ENCODE peak calls at places on chromosomes 12 and 14, in seven cellular contexts. J is AG10803, G is GM20000, N is brain microvascular endothelial cell, M is cardiac muscle cell, W is psoas muscle, K is WERI-Rb-1. Q is an unnamed sample.

GRCh38 chr12:102396276-102396675 is 84.1 kb downstream of the IGF1 start:
- DNase-seq in J (no peak), G (no peak), N (no peak), M (no peak), W (no peak), K (peak), Q (no peak)

GRCh38 chr12:81208193-81208946 is 130.5 kb downstream of the ACSS3 start:
- DNase-seq in J (no peak), G (no peak), N (no peak), M (no peak), W (no peak), K (no peak), Q (peak)

GRCh38 chr12:107396991-107397390 is 288.6 kb upstream of the PWP1 start:
- DNase-seq in J (peak), G (no peak), N (no peak), M (no peak), W (no peak), K (no peak), Q (no peak)

GRCh38 chr14:57089901-57090300 is 178.8 kb downstream of the EXOC5 start:
- DNase-seq in J (no peak), G (no peak), N (no peak), M (no peak), W (no peak), K (no peak), Q (no peak)

GRCh38 chr14:25090716-25091454 is 40.9 kb upstream of the STXBP6 start:
- DNase-seq in J (peak), G (no peak), N (peak), M (no peak), W (no peak), K (no peak), Q (no peak)

GRCh38 chr12:48750769-48751356 is 34.4 kb upstream of the CCNT1 start:
- DNase-seq in J (no peak), G (no peak), N (no peak), M (no peak), W (no peak), K (no peak), Q (no peak)

GRCh38 chr12:1797011-1797901 is 23.1 kb upstream of the LRTM2 start:
- DNase-seq in J (peak), G (peak), N (no peak), M (no peak), W (peak), K (no peak), Q (no peak)

GRCh38 chr12:119996417-119996816 is 7.4 kb downstream of the BICDL1 start:
- DNase-seq in J (no peak), G (no peak), N (no peak), M (no peak), W (no peak), K (no peak), Q (no peak)

GRCh38 chr14:33777651-33778050 is 173.2 kb downstream of the EGLN3 start:
- DNase-seq in J (no peak), G (no peak), N (no peak), M (no peak), W (no peak), K (no peak), Q (no peak)

GRCh38 chr12:66804555-66804954 is 125.7 kb upstream of the GRIP1 start:
- DNase-seq in J (no peak), G (no peak), N (no peak), M (no peak), W (no peak), K (no peak), Q (no peak)

GRCh38 chr12:121711925-121712461 is 559 bp upstream of the TMEM120B start:
- DNase-seq in J (peak), G (peak), N (no peak), M (peak), W (peak), K (peak), Q (peak)

GRCh38 chr12:84919271-84919670 is 6.7 kb upstream of the SLC6A15 start:
- DNase-seq in J (peak), G (no peak), N (peak), M (no peak), W (no peak), K (no peak), Q (no peak)

GRCh38 chr12:25829192-25829591 is 129.3 kb upstream of the RASSF8 start:
- DNase-seq in J (peak), G (no peak), N (peak), M (no peak), W (no peak), K (no peak), Q (no peak)
- TF ChIP-seq CTCF in J (peak), G (no peak), N (peak), M (no peak), W (no peak), K (no peak), Q (no peak)

GRCh38 chr14:69153848-69154208 is 909 bp upstream of the DCAF5 start:
- DNase-seq in J (peak), G (peak), N (no peak), M (peak), W (peak), K (no peak), Q (no peak)

GRCh38 chr14:69152181-69152943 is 557 bp downstream of the DCAF5 start:
- DNase-seq in J (peak), G (peak), N (no peak), M (peak), W (no peak), K (peak), Q (no peak)

GRCh38 chr14:69156224-69156623 is 3.3 kb upstream of the DCAF5 start:
- DNase-seq in J (no peak), G (no peak), N (no peak), M (no peak), W (no peak), K (no peak), Q (no peak)

GRCh38 chr14:69152944-69153847 is at the start of gene DCAF5:
- DNase-seq in J (peak), G (peak), N (peak), M (peak), W (peak), K (peak), Q (peak)

GRCh38 chr14:69154779-69155178 is 1.9 kb upstream of the DCAF5 start:
- DNase-seq in J (no peak), G (no peak), N (peak), M (peak), W (no peak), K (peak), Q (peak)
- TF ChIP-seq CTCF in J (no peak), G (no peak), N (peak), M (no peak), W (no peak), K (no peak), Q (peak)

DNA sequence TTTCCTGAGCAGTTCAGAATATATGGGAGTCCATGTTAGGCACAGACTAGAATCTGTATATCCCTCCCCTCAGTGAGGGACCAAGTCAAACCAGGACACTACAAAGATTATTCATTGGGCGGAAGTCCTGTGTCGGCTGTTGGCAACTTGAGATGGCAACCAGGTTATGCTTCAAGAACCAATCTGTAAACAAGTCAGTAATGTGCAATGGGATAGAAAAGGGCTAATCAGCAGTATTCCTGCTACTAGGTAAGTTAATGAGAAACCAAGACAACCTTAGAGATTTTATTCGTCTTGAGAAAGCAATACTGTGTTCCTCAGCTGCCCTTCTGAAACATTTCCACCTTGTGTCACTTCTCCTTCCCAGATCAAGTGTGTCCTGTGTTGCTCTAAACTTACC is 26.4 kb downstream of the ARG2 start:
- DNase-seq in J (no peak), G (no peak), N (no peak), M (no peak), W (no peak), K (no peak), Q (no peak)
- TF ChIP-seq CTCF in J (no peak), G (no peak), N (no peak), M (no peak), W (no peak), K (no peak), Q (no peak)

GRCh38 chr14:53295985-53296582 is 143.0 kb upstream of the DDHD1 start:
- DNase-seq in J (peak), G (peak), N (peak), M (peak), W (no peak), K (no peak), Q (no peak)
- TF ChIP-seq CTCF in J (peak), G (no peak), N (peak), M (peak), W (peak), K (peak), Q (peak)